ENCODE peak calls at places on chromosome 16, in eight cellular contexts. W, Z, S, A, O, J, D and N are unnamed samples.

GRCh38 chr16:50441758-50442157 is 73.0 kb upstream of the BRD7 start:
- DNase-seq in Z (no peak), D (no peak), O (no peak), J (no peak), S (no peak), A (no peak), W (no peak), N (no peak)

GRCh38 chr16:48117217-48118105 is 38.3 kb downstream of the ABCC12 start:
- DNase-seq in A (peak), Z (peak), J (peak), S (no peak), W (no peak), O (peak), D (peak), N (peak)

GRCh38 chr16:3431779-3432219 is 11.5 kb downstream of the ZNF597 start:
- DNase-seq in W (peak), S (no peak), O (no peak), J (no peak), Z (peak), A (no peak), D (no peak), N (no peak)

GRCh38 chr16:54136276-54136625 is 150.3 kb downstream of the IRX3 start:
- DNase-seq in O (no peak), S (no peak), D (no peak), J (no peak), A (no peak), Z (no peak), W (no peak), N (no peak)

GRCh38 chr16:84957792-84958191 is 53.5 kb downstream of the ZDHHC7 start:
- DNase-seq in Z (no peak), A (no peak), O (no peak), D (no peak), S (no peak), J (no peak), W (no peak), N (no peak)

GRCh38 chr16:53773881-53774280 is 69.9 kb downstream of the FTO start:
- DNase-seq in O (no peak), J (no peak), S (no peak), A (no peak), Z (no peak), D (no peak), W (no peak), N (no peak)

GRCh38 chr16:64933890-64934289 is 188.0 kb downstream of the CDH11 start:
- DNase-seq in Z (no peak), W (no peak), D (no peak), S (no peak), A (no peak), J (no peak), O (no peak), N (no peak)

GRCh38 chr16:88713568-88714419 is 7.5 kb downstream of the CTU2 start:
- DNase-seq in O (no peak), D (no peak), W (no peak), J (no peak), S (no peak), Z (no peak), A (no peak), N (no peak)

GRCh38 chr16:10868562-10869469 is 8.2 kb upstream of the CIITA start:
- DNase-seq in J (peak), Z (peak), D (no peak), S (no peak), W (peak), O (no peak), A (no peak), N (no peak)

GRCh38 chr16:1874854-1875253 is 2.9 kb upstream of the MEIOB start:
- DNase-seq in J (no peak), D (no peak), A (no peak), Z (no peak), W (no peak), S (no peak), O (peak), N (no peak)

GRCh38 chr16:54193656-54194007 is 93.0 kb downstream of the IRX3 start:
- DNase-seq in Z (peak), O (peak), S (peak), D (peak), W (peak), A (no peak), J (peak), N (peak)

GRCh38 chr16:85114909-85115567 is 2.8 kb upstream of the CIBAR2 start:
- DNase-seq in Z (peak), J (peak), A (peak), O (peak), S (peak), W (peak), D (peak), N (peak)

GRCh38 chr16:85553436-85554113 is 59.5 kb upstream of the GSE1 start:
- DNase-seq in O (peak), W (peak), D (peak), S (no peak), Z (peak), A (no peak), J (peak), N (peak)

GRCh38 chr16:80105160-80105559 is 435.6 kb upstream of the DYNLRB2 start:
- DNase-seq in D (no peak), O (no peak), J (no peak), A (no peak), Z (no peak), S (no peak), W (no peak), N (no peak)

GRCh38 chr16:30340621-30341020 is 14.5 kb downstream of the CD2BP2 start:
- DNase-seq in A (no peak), Z (no peak), S (no peak), O (no peak), D (no peak), J (no peak), W (no peak), N (no peak)

GRCh38 chr16:68740628-68741346 is 3.7 kb downstream of the CDH1 start:
- DNase-seq in S (no peak), O (no peak), A (no peak), D (no peak), Z (no peak), W (no peak), J (no peak), N (no peak)